ENCODE peak calls at places on chromosomes 16 and 17, in ten cellular contexts. One of them, this sample, is unnamed.

GRCh38 chr16:67718668-67719047 is 458 bp downstream of the GFOD2 start:
- DNase-seq in IMR-90: no peak
- DNase-seq in adrenal gland: no peak
- DNase-seq in AG09309: no peak
- DNase-seq in PC-9: no peak
- DNase-seq in fibroblast of lung: no peak
- DNase-seq in ovary: no peak
- DNase-seq in fibroblast of the aortic adventitia: no peak
- DNase-seq in lower leg skin: no peak
- DNase-seq in coronary artery: no peak
- DNase-seq in this sample: no peak

GRCh38 chr17:78446833-78447232 is 68.4 kb downstream of the PGS1 start:
- DNase-seq in IMR-90: no peak
- DNase-seq in adrenal gland: no peak
- DNase-seq in AG09309: no peak
- DNase-seq in PC-9: no peak
- DNase-seq in fibroblast of lung: no peak
- DNase-seq in ovary: no peak
- DNase-seq in fibroblast of the aortic adventitia: no peak
- DNase-seq in lower leg skin: no peak
- DNase-seq in coronary artery: no peak
- DNase-seq in this sample: no peak

GRCh38 chr16:64440421-64440831 is 681.4 kb downstream of the CDH11 start:
- DNase-seq in IMR-90: peak; percentile 99
- DNase-seq in adrenal gland: peak; percentile 11
- DNase-seq in AG09309: peak; percentile 95
- DNase-seq in PC-9: peak; percentile 51
- DNase-seq in fibroblast of lung: peak; percentile 99
- DNase-seq in ovary: no peak
- DNase-seq in fibroblast of the aortic adventitia: peak; percentile 98
- DNase-seq in lower leg skin: peak; percentile 24
- DNase-seq in coronary artery: no peak
- DNase-seq in this sample: no peak

GRCh38 chr17:65698381-65699061 is 137.1 kb upstream of the AXIN2 start:
- DNase-seq in IMR-90: peak; percentile 76
- DNase-seq in adrenal gland: no peak
- DNase-seq in AG09309: no peak
- DNase-seq in PC-9: no peak
- DNase-seq in fibroblast of lung: peak; percentile 94
- DNase-seq in ovary: no peak
- DNase-seq in fibroblast of the aortic adventitia: peak; percentile 92
- DNase-seq in lower leg skin: no peak
- DNase-seq in coronary artery: no peak
- DNase-seq in this sample: no peak

GRCh38 chr17:80773243-80773991 is 218.2 kb upstream of the CHMP6 start:
- DNase-seq in IMR-90: peak; percentile 80
- DNase-seq in adrenal gland: no peak
- DNase-seq in AG09309: no peak
- DNase-seq in PC-9: no peak
- DNase-seq in fibroblast of lung: peak; percentile 33
- DNase-seq in ovary: no peak
- DNase-seq in fibroblast of the aortic adventitia: peak; percentile 18
- DNase-seq in lower leg skin: no peak
- DNase-seq in coronary artery: no peak
- DNase-seq in this sample: no peak

GRCh38 chr17:43816336-43817320 is 16.3 kb downstream of the MPP3 start:
- DNase-seq in IMR-90: no peak
- DNase-seq in adrenal gland: no peak
- DNase-seq in AG09309: no peak
- DNase-seq in PC-9: no peak
- DNase-seq in fibroblast of lung: no peak
- DNase-seq in ovary: no peak
- DNase-seq in fibroblast of the aortic adventitia: no peak
- DNase-seq in lower leg skin: no peak
- DNase-seq in coronary artery: peak; percentile 22
- DNase-seq in this sample: no peak

GRCh38 chr17:83068641-83069570 is 10.5 kb upstream of the METRNL start:
- DNase-seq in IMR-90: no peak
- DNase-seq in adrenal gland: no peak
- DNase-seq in AG09309: no peak
- DNase-seq in PC-9: no peak
- DNase-seq in fibroblast of lung: no peak
- DNase-seq in ovary: peak; percentile 22
- DNase-seq in fibroblast of the aortic adventitia: no peak
- DNase-seq in lower leg skin: no peak
- DNase-seq in coronary artery: no peak
- DNase-seq in this sample: no peak

GRCh38 chr17:9022553-9023388 is 1.5 kb downstream of the NTN1 start:
- DNase-seq in IMR-90: no peak
- DNase-seq in adrenal gland: no peak
- DNase-seq in AG09309: no peak
- DNase-seq in PC-9: no peak
- DNase-seq in fibroblast of lung: peak; percentile 43
- DNase-seq in ovary: no peak
- DNase-seq in fibroblast of the aortic adventitia: peak; percentile 1
- DNase-seq in lower leg skin: no peak
- DNase-seq in coronary artery: no peak
- DNase-seq in this sample: no peak

GRCh38 chr16:49378238-49378637 is 4.6 kb downstream of the C16orf78 start:
- DNase-seq in IMR-90: no peak
- DNase-seq in adrenal gland: no peak
- DNase-seq in AG09309: no peak
- DNase-seq in PC-9: no peak
- DNase-seq in fibroblast of lung: no peak
- DNase-seq in ovary: no peak
- DNase-seq in fibroblast of the aortic adventitia: no peak
- DNase-seq in lower leg skin: no peak
- DNase-seq in coronary artery: peak; percentile 40
- DNase-seq in this sample: no peak

GRCh38 chr16:49377196-49377755 is 3.7 kb downstream of the C16orf78 start:
- DNase-seq in IMR-90: no peak
- DNase-seq in adrenal gland: no peak
- DNase-seq in AG09309: no peak
- DNase-seq in PC-9: no peak
- DNase-seq in fibroblast of lung: no peak
- DNase-seq in ovary: no peak
- DNase-seq in fibroblast of the aortic adventitia: no peak
- DNase-seq in lower leg skin: no peak
- DNase-seq in coronary artery: peak; percentile 54
- DNase-seq in this sample: no peak

GRCh38 chr16:49378816-49379215 is 5.2 kb downstream of the C16orf78 start:
- DNase-seq in IMR-90: no peak
- DNase-seq in adrenal gland: no peak
- DNase-seq in AG09309: no peak
- DNase-seq in PC-9: no peak
- DNase-seq in fibroblast of lung: no peak
- DNase-seq in ovary: no peak
- DNase-seq in fibroblast of the aortic adventitia: no peak
- DNase-seq in lower leg skin: no peak
- DNase-seq in coronary artery: peak; percentile 33
- DNase-seq in this sample: no peak

GRCh38 chr16:49382916-49383315 is 9.3 kb downstream of the C16orf78 start:
- DNase-seq in IMR-90: no peak
- DNase-seq in adrenal gland: no peak
- DNase-seq in AG09309: no peak
- DNase-seq in PC-9: no peak
- DNase-seq in fibroblast of lung: no peak
- DNase-seq in ovary: no peak
- DNase-seq in fibroblast of the aortic adventitia: no peak
- DNase-seq in lower leg skin: no peak
- DNase-seq in coronary artery: no peak
- DNase-seq in this sample: no peak
- TF ChIP-seq CTCF in IMR-90: no peak
- TF ChIP-seq CTCF in adrenal gland: no peak
- TF ChIP-seq CTCF in AG09309: no peak
- TF ChIP-seq CTCF in PC-9: no peak
- TF ChIP-seq CTCF in fibroblast of lung: no peak
- TF ChIP-seq CTCF in ovary: no peak
- TF ChIP-seq CTCF in fibroblast of the aortic adventitia: no peak
- TF ChIP-seq CTCF in lower leg skin: no peak
- TF ChIP-seq CTCF in coronary artery: no peak
- TF ChIP-seq CTCF in this sample: no peak

GRCh38 chr17:42052478-42052877 is 2.1 kb upstream of the C17orf113 start:
- DNase-seq in IMR-90: no peak
- DNase-seq in adrenal gland: no peak
- DNase-seq in AG09309: no peak
- DNase-seq in PC-9: no peak
- DNase-seq in fibroblast of lung: no peak
- DNase-seq in ovary: no peak
- DNase-seq in fibroblast of the aortic adventitia: no peak
- DNase-seq in lower leg skin: no peak
- DNase-seq in coronary artery: no peak
- DNase-seq in this sample: no peak

GRCh38 chr17:42051645-42052044 is 1.2 kb upstream of the C17orf113 start:
- DNase-seq in IMR-90: no peak
- DNase-seq in adrenal gland: no peak
- DNase-seq in AG09309: no peak
- DNase-seq in PC-9: no peak
- DNase-seq in fibroblast of lung: no peak
- DNase-seq in ovary: no peak
- DNase-seq in fibroblast of the aortic adventitia: no peak
- DNase-seq in lower leg skin: no peak
- DNase-seq in coronary artery: no peak
- DNase-seq in this sample: no peak

GRCh38 chr17:42049834-42050359 is 504 bp downstream of the C17orf113 start:
- DNase-seq in IMR-90: no peak
- DNase-seq in adrenal gland: no peak
- DNase-seq in AG09309: no peak
- DNase-seq in PC-9: no peak
- DNase-seq in fibroblast of lung: no peak
- DNase-seq in ovary: no peak
- DNase-seq in fibroblast of the aortic adventitia: no peak
- DNase-seq in lower leg skin: no peak
- DNase-seq in coronary artery: no peak
- DNase-seq in this sample: no peak

GRCh38 chr17:42050360-42051012 is at the start of gene C17orf113:
- DNase-seq in IMR-90: no peak
- DNase-seq in adrenal gland: peak; percentile 52
- DNase-seq in AG09309: no peak
- DNase-seq in PC-9: peak; percentile 47
- DNase-seq in fibroblast of lung: peak; percentile 13
- DNase-seq in ovary: peak; percentile 67
- DNase-seq in fibroblast of the aortic adventitia: no peak
- DNase-seq in lower leg skin: peak; percentile 22
- DNase-seq in coronary artery: no peak
- DNase-seq in this sample: peak; percentile 87

GRCh38 chr17:42051013-42051400 is 606 bp upstream of the C17orf113 start:
- DNase-seq in IMR-90: no peak
- DNase-seq in adrenal gland: no peak
- DNase-seq in AG09309: no peak
- DNase-seq in PC-9: no peak
- DNase-seq in fibroblast of lung: no peak
- DNase-seq in ovary: no peak
- DNase-seq in fibroblast of the aortic adventitia: no peak
- DNase-seq in lower leg skin: no peak
- DNase-seq in coronary artery: no peak
- DNase-seq in this sample: no peak
- H3K4me3 ChIP-seq in IMR-90: no peak overlapping the region
- H3K4me3 ChIP-seq in adrenal gland: no peak overlapping the region
- H3K4me3 ChIP-seq in AG09309: no peak overlapping the region
- H3K4me3 ChIP-seq in PC-9: peak overlapping the region; percentile 64
- H3K4me3 ChIP-seq in fibroblast of lung: no peak overlapping the region
- H3K4me3 ChIP-seq in ovary: peak overlapping the region; percentile 79
- H3K4me3 ChIP-seq in fibroblast of the aortic adventitia: peak overlapping the region; percentile 25
- H3K4me3 ChIP-seq in lower leg skin: peak overlapping the region; percentile 32
- H3K4me3 ChIP-seq in coronary artery: peak overlapping the region; percentile 89
- H3K4me3 ChIP-seq in this sample: peak overlapping the region; percentile 63

GRCh38 chr17:60145006-60145935 is 4.5 kb upstream of the CA4 start:
- DNase-seq in IMR-90: no peak
- DNase-seq in adrenal gland: no peak
- DNase-seq in AG09309: no peak
- DNase-seq in PC-9: no peak
- DNase-seq in fibroblast of lung: no peak
- DNase-seq in ovary: no peak
- DNase-seq in fibroblast of the aortic adventitia: peak; percentile 56
- DNase-seq in lower leg skin: no peak
- DNase-seq in coronary artery: no peak
- DNase-seq in this sample: no peak

GRCh38 chr17:60146206-60146605 is 3.6 kb upstream of the CA4 start:
- DNase-seq in IMR-90: no peak
- DNase-seq in adrenal gland: no peak
- DNase-seq in AG09309: no peak
- DNase-seq in PC-9: no peak
- DNase-seq in fibroblast of lung: no peak
- DNase-seq in ovary: no peak
- DNase-seq in fibroblast of the aortic adventitia: no peak
- DNase-seq in lower leg skin: no peak
- DNase-seq in coronary artery: no peak
- DNase-seq in this sample: no peak

GRCh38 chr17:60141111-60142018 is 8.4 kb upstream of the CA4 start:
- DNase-seq in IMR-90: peak; percentile 13
- DNase-seq in adrenal gland: no peak
- DNase-seq in AG09309: no peak
- DNase-seq in PC-9: no peak
- DNase-seq in fibroblast of lung: peak; percentile 38
- DNase-seq in ovary: no peak
- DNase-seq in fibroblast of the aortic adventitia: no peak
- DNase-seq in lower leg skin: no peak
- DNase-seq in coronary artery: no peak
- DNase-seq in this sample: peak; percentile 81

GRCh38 chr17:60139438-60140285 is 10.1 kb upstream of the CA4 start:
- DNase-seq in IMR-90: peak; percentile 58
- DNase-seq in adrenal gland: peak; percentile 73
- DNase-seq in AG09309: no peak
- DNase-seq in PC-9: no peak
- DNase-seq in fibroblast of lung: peak; percentile 63
- DNase-seq in ovary: peak; percentile 71
- DNase-seq in fibroblast of the aortic adventitia: peak; percentile 62
- DNase-seq in lower leg skin: peak; percentile 39
- DNase-seq in coronary artery: no peak
- DNase-seq in this sample: peak; percentile 93

GRCh38 chr17:60142872-60143499 is 6.8 kb upstream of the CA4 start:
- DNase-seq in IMR-90: peak; percentile 83
- DNase-seq in adrenal gland: peak; percentile 91
- DNase-seq in AG09309: peak; percentile 62
- DNase-seq in PC-9: peak; percentile 80
- DNase-seq in fibroblast of lung: peak; percentile 83
- DNase-seq in ovary: peak; percentile 49
- DNase-seq in fibroblast of the aortic adventitia: peak; percentile 85
- DNase-seq in lower leg skin: peak; percentile 59
- DNase-seq in coronary artery: no peak
- DNase-seq in this sample: peak; percentile 84
- TF ChIP-seq CTCF in IMR-90: peak; percentile 85
- TF ChIP-seq CTCF in adrenal gland: peak; percentile 59
- TF ChIP-seq CTCF in AG09309: peak; percentile 87
- TF ChIP-seq CTCF in PC-9: peak; percentile 82
- TF ChIP-seq CTCF in fibroblast of lung: peak; percentile 73
- TF ChIP-seq CTCF in ovary: no peak
- TF ChIP-seq CTCF in fibroblast of the aortic adventitia: peak; percentile 88
- TF ChIP-seq CTCF in lower leg skin: no peak
- TF ChIP-seq CTCF in coronary artery: peak; percentile 36
- TF ChIP-seq CTCF in this sample: peak; percentile 40

GRCh38 chr17:47830991-47831933 is at the start of the genes LRRC46 and MRPL10:
- DNase-seq in IMR-90: peak; percentile 90
- DNase-seq in adrenal gland: peak; percentile 94
- DNase-seq in AG09309: peak; percentile 67
- DNase-seq in PC-9: peak; percentile 80
- DNase-seq in fibroblast of lung: peak; percentile 90
- DNase-seq in ovary: peak; percentile 95
- DNase-seq in fibroblast of the aortic adventitia: peak; percentile 92
- DNase-seq in lower leg skin: peak; percentile 86
- DNase-seq in coronary artery: peak; percentile 93
- DNase-seq in this sample: peak; percentile 97

GRCh38 chr17:47831934-47832327 is 461 bp downstream of the LRRC46 start:
- DNase-seq in IMR-90: no peak
- DNase-seq in adrenal gland: no peak
- DNase-seq in AG09309: no peak
- DNase-seq in PC-9: no peak
- DNase-seq in fibroblast of lung: no peak
- DNase-seq in ovary: no peak
- DNase-seq in fibroblast of the aortic adventitia: no peak
- DNase-seq in lower leg skin: no peak
- DNase-seq in coronary artery: no peak
- DNase-seq in this sample: no peak

GRCh38 chr17:47830396-47830907 is 889 bp downstream of the MRPL10 start:
- DNase-seq in IMR-90: no peak
- DNase-seq in adrenal gland: no peak
- DNase-seq in AG09309: no peak
- DNase-seq in PC-9: no peak
- DNase-seq in fibroblast of lung: no peak
- DNase-seq in ovary: no peak
- DNase-seq in fibroblast of the aortic adventitia: no peak
- DNase-seq in lower leg skin: no peak
- DNase-seq in coronary artery: no peak
- DNase-seq in this sample: no peak

GRCh38 chr17:47834756-47835155 is 3.3 kb downstream of the LRRC46 start:
- DNase-seq in IMR-90: no peak
- DNase-seq in adrenal gland: no peak
- DNase-seq in AG09309: no peak
- DNase-seq in PC-9: no peak
- DNase-seq in fibroblast of lung: no peak
- DNase-seq in ovary: no peak
- DNase-seq in fibroblast of the aortic adventitia: no peak
- DNase-seq in lower leg skin: no peak
- DNase-seq in coronary artery: no peak
- DNase-seq in this sample: no peak

GRCh38 chr17:47829870-47830269 is 1.5 kb downstream of the MRPL10 start:
- DNase-seq in IMR-90: no peak
- DNase-seq in adrenal gland: no peak
- DNase-seq in AG09309: no peak
- DNase-seq in PC-9: no peak
- DNase-seq in fibroblast of lung: no peak
- DNase-seq in ovary: no peak
- DNase-seq in fibroblast of the aortic adventitia: no peak
- DNase-seq in lower leg skin: no peak
- DNase-seq in coronary artery: no peak
- DNase-seq in this sample: no peak
- H3K4me3 ChIP-seq in IMR-90: no peak overlapping the region
- H3K4me3 ChIP-seq in adrenal gland: no peak overlapping the region
- H3K4me3 ChIP-seq in AG09309: no peak overlapping the region
- H3K4me3 ChIP-seq in PC-9: peak overlapping the region; percentile 76
- H3K4me3 ChIP-seq in fibroblast of lung: no peak overlapping the region
- H3K4me3 ChIP-seq in ovary: no peak overlapping the region
- H3K4me3 ChIP-seq in fibroblast of the aortic adventitia: no peak overlapping the region
- H3K4me3 ChIP-seq in lower leg skin: no peak overlapping the region
- H3K4me3 ChIP-seq in coronary artery: no peak overlapping the region
- H3K4me3 ChIP-seq in this sample: no peak overlapping the region